ENCODE peak calls at places on chromosomes 12 and 14, in seven cellular contexts. One of them, this sample, is unnamed.
A peak's percentile ranks its signal among the peaks of the same experiment; 100 is the strongest.

GRCh38 chr12:60522684-60523083 is 926.9 kb downstream of the SLC16A7 start:
- DNase-seq in fibroblast of villous mesenchyme: no peak
- DNase-seq in brain microvascular endothelial cell: no peak
- DNase-seq in CD4-positive, alpha-beta T cell: no peak
- DNase-seq in fibroblast of lung: no peak
- DNase-seq in tibial nerve: no peak
- DNase-seq in lower lobe of right lung: no peak
- DNase-seq in this sample: no peak

GRCh38 chr12:80056845-80057244 is 42.5 kb upstream of the OTOGL start:
- DNase-seq in fibroblast of villous mesenchyme: no peak
- DNase-seq in brain microvascular endothelial cell: no peak
- DNase-seq in CD4-positive, alpha-beta T cell: no peak
- DNase-seq in fibroblast of lung: peak; percentile 79
- DNase-seq in tibial nerve: no peak
- DNase-seq in lower lobe of right lung: no peak
- DNase-seq in this sample: no peak

GRCh38 chr14:98894600-98894999 is 377.4 kb downstream of the BCL11B start:
- DNase-seq in fibroblast of villous mesenchyme: no peak
- DNase-seq in brain microvascular endothelial cell: no peak
- DNase-seq in CD4-positive, alpha-beta T cell: no peak
- DNase-seq in fibroblast of lung: no peak
- DNase-seq in tibial nerve: no peak
- DNase-seq in lower lobe of right lung: no peak
- DNase-seq in this sample: no peak

GRCh38 chr14:100900837-100901390 is 2.6 kb downstream of the RTL1 start:
- DNase-seq in fibroblast of villous mesenchyme: no peak
- DNase-seq in brain microvascular endothelial cell: no peak
- DNase-seq in CD4-positive, alpha-beta T cell: no peak
- DNase-seq in fibroblast of lung: peak; percentile 18
- DNase-seq in tibial nerve: no peak
- DNase-seq in lower lobe of right lung: peak; percentile 39
- DNase-seq in this sample: peak; percentile 80

GRCh38 chr12:4858385-4858784 is 51.3 kb upstream of the KCNA1 start:
- DNase-seq in fibroblast of villous mesenchyme: no peak
- DNase-seq in brain microvascular endothelial cell: no peak
- DNase-seq in CD4-positive, alpha-beta T cell: no peak
- DNase-seq in fibroblast of lung: no peak
- DNase-seq in tibial nerve: no peak
- DNase-seq in lower lobe of right lung: no peak
- DNase-seq in this sample: peak; percentile 59

GRCh38 chr14:71586131-71586893 is 345.9 kb upstream of the RGS6 start:
- DNase-seq in fibroblast of villous mesenchyme: peak; percentile 65
- DNase-seq in brain microvascular endothelial cell: no peak
- DNase-seq in CD4-positive, alpha-beta T cell: no peak
- DNase-seq in fibroblast of lung: peak; percentile 68
- DNase-seq in tibial nerve: no peak
- DNase-seq in lower lobe of right lung: no peak
- DNase-seq in this sample: no peak

GRCh38 chr12:60819794-60820193 is 1224.0 kb downstream of the SLC16A7 start:
- DNase-seq in fibroblast of villous mesenchyme: no peak
- DNase-seq in brain microvascular endothelial cell: no peak
- DNase-seq in CD4-positive, alpha-beta T cell: no peak
- DNase-seq in fibroblast of lung: no peak
- DNase-seq in tibial nerve: no peak
- DNase-seq in lower lobe of right lung: no peak
- DNase-seq in this sample: no peak

GRCh38 chr14:69547701-69548348 is 26.8 kb downstream of the CCDC177 start:
- DNase-seq in fibroblast of villous mesenchyme: no peak
- DNase-seq in brain microvascular endothelial cell: peak; percentile 14
- DNase-seq in CD4-positive, alpha-beta T cell: no peak
- DNase-seq in fibroblast of lung: peak; percentile 53
- DNase-seq in tibial nerve: no peak
- DNase-seq in lower lobe of right lung: no peak
- DNase-seq in this sample: peak; percentile 86

GRCh38 chr12:88400302-88400701 is 180.0 kb downstream of the KITLG start:
- DNase-seq in fibroblast of villous mesenchyme: no peak
- DNase-seq in brain microvascular endothelial cell: no peak
- DNase-seq in CD4-positive, alpha-beta T cell: no peak
- DNase-seq in fibroblast of lung: no peak
- DNase-seq in tibial nerve: no peak
- DNase-seq in lower lobe of right lung: no peak
- DNase-seq in this sample: no peak

GRCh38 chr12:25979059-25979458 is 20.6 kb downstream of the RASSF8 start:
- DNase-seq in fibroblast of villous mesenchyme: no peak
- DNase-seq in brain microvascular endothelial cell: no peak
- DNase-seq in CD4-positive, alpha-beta T cell: no peak
- DNase-seq in fibroblast of lung: no peak
- DNase-seq in tibial nerve: no peak
- DNase-seq in lower lobe of right lung: no peak
- DNase-seq in this sample: no peak

GRCh38 chr12:95848575-95849388 is 10.0 kb upstream of the SNRPF start:
- DNase-seq in fibroblast of villous mesenchyme: peak; percentile 22
- DNase-seq in brain microvascular endothelial cell: peak; percentile 39
- DNase-seq in CD4-positive, alpha-beta T cell: no peak
- DNase-seq in fibroblast of lung: peak; percentile 29
- DNase-seq in tibial nerve: no peak
- DNase-seq in lower lobe of right lung: no peak
- DNase-seq in this sample: no peak

GRCh38 chr14:61229475-61229888 is 51.7 kb downstream of the TMEM30B start:
- DNase-seq in fibroblast of villous mesenchyme: no peak
- DNase-seq in brain microvascular endothelial cell: no peak
- DNase-seq in CD4-positive, alpha-beta T cell: no peak
- DNase-seq in fibroblast of lung: no peak
- DNase-seq in tibial nerve: no peak
- DNase-seq in lower lobe of right lung: no peak
- DNase-seq in this sample: no peak

GRCh38 chr12:113649256-113649830 is 177.7 kb upstream of the LHX5 start:
- DNase-seq in fibroblast of villous mesenchyme: no peak
- DNase-seq in brain microvascular endothelial cell: no peak
- DNase-seq in CD4-positive, alpha-beta T cell: no peak
- DNase-seq in fibroblast of lung: no peak
- DNase-seq in tibial nerve: no peak
- DNase-seq in lower lobe of right lung: no peak
- DNase-seq in this sample: no peak

GRCh38 chr12:95626854-95627253 is 75.6 kb upstream of the USP44 start:
- DNase-seq in fibroblast of villous mesenchyme: no peak
- DNase-seq in brain microvascular endothelial cell: no peak
- DNase-seq in CD4-positive, alpha-beta T cell: no peak
- DNase-seq in fibroblast of lung: no peak
- DNase-seq in tibial nerve: no peak
- DNase-seq in lower lobe of right lung: no peak
- DNase-seq in this sample: no peak

GRCh38 chr12:124681779-124682391 is 114.5 kb upstream of the NCOR2 start:
- DNase-seq in fibroblast of villous mesenchyme: peak; percentile 81
- DNase-seq in brain microvascular endothelial cell: peak; percentile 55
- DNase-seq in CD4-positive, alpha-beta T cell: no peak
- DNase-seq in fibroblast of lung: peak; percentile 84
- DNase-seq in tibial nerve: peak; percentile 79
- DNase-seq in lower lobe of right lung: no peak
- DNase-seq in this sample: peak; percentile 67

GRCh38 chr12:48997719-48998496 is 1.3 kb downstream of the DDN start:
- DNase-seq in fibroblast of villous mesenchyme: no peak
- DNase-seq in brain microvascular endothelial cell: no peak
- DNase-seq in CD4-positive, alpha-beta T cell: no peak
- DNase-seq in fibroblast of lung: no peak
- DNase-seq in tibial nerve: no peak
- DNase-seq in lower lobe of right lung: no peak
- DNase-seq in this sample: peak; percentile 50

GRCh38 chr14:65827520-65827919 is 415.0 kb downstream of the FUT8 start:
- DNase-seq in fibroblast of villous mesenchyme: no peak
- DNase-seq in brain microvascular endothelial cell: no peak
- DNase-seq in CD4-positive, alpha-beta T cell: no peak
- DNase-seq in fibroblast of lung: no peak
- DNase-seq in tibial nerve: no peak
- DNase-seq in lower lobe of right lung: no peak
- DNase-seq in this sample: no peak

GRCh38 chr12:52615208-52615868 is 3.0 kb downstream of the KRT73 start:
- DNase-seq in fibroblast of villous mesenchyme: no peak
- DNase-seq in brain microvascular endothelial cell: no peak
- DNase-seq in CD4-positive, alpha-beta T cell: no peak
- DNase-seq in fibroblast of lung: peak; percentile 27
- DNase-seq in tibial nerve: no peak
- DNase-seq in lower lobe of right lung: no peak
- DNase-seq in this sample: no peak

DNA sequence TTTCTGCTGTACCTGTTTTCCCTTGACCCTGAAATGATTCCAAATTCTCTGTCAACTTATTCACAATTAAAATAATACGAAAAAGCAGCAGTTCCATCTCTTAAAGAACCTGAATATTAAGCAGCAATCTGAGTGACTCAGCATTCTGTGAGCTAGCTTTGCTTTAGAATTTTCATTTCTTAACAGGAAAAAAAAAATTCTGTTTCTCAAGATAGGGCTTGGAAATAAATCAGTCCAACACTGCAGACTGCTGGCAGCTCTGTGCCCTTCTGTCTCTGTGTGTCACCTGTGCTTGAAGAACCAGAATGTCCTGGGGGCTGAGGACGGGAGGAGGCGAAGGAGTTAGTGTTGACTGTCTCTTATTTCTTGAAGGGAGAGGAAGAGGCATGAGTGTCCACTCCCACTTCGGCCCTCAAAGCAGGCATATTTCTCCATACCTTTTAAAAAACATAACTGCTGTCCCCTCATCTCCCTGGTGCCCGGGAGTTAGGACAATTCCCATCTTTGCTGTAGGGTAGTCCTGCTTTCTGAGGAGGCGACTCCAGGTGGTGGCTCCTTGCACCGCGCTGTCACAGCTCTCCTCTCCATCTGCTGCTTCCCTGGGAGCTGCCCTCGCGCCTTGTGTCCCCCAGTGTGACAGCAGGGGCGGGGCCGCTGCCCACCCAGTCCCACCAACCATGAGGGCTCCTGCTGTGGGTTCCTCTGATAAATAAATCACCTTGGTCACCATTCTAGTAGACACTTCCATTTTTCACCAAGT is 203.1 kb downstream of the CALM1 start:
- DNase-seq in fibroblast of villous mesenchyme: no peak
- DNase-seq in brain microvascular endothelial cell: no peak
- DNase-seq in CD4-positive, alpha-beta T cell: no peak
- DNase-seq in fibroblast of lung: peak; percentile 42
- DNase-seq in tibial nerve: no peak
- DNase-seq in lower lobe of right lung: no peak
- DNase-seq in this sample: peak; percentile 58
- TF ChIP-seq CTCF in fibroblast of villous mesenchyme: no peak
- TF ChIP-seq CTCF in brain microvascular endothelial cell: peak; percentile 29
- TF ChIP-seq CTCF in CD4-positive, alpha-beta T cell: no peak
- TF ChIP-seq CTCF in fibroblast of lung: no peak
- TF ChIP-seq CTCF in tibial nerve: no peak
- TF ChIP-seq CTCF in lower lobe of right lung: no peak
- TF ChIP-seq CTCF in this sample: no peak

GRCh38 chr14:77027538-77028383 is 747 bp downstream of the IRF2BPL start:
- DNase-seq in fibroblast of villous mesenchyme: peak; percentile 75
- DNase-seq in brain microvascular endothelial cell: peak; percentile 65
- DNase-seq in CD4-positive, alpha-beta T cell: peak; percentile 66
- DNase-seq in fibroblast of lung: peak; percentile 82
- DNase-seq in tibial nerve: no peak
- DNase-seq in lower lobe of right lung: peak; percentile 84
- DNase-seq in this sample: peak; percentile 60
- TF ChIP-seq CTCF in fibroblast of villous mesenchyme: no peak
- TF ChIP-seq CTCF in brain microvascular endothelial cell: no peak
- TF ChIP-seq CTCF in CD4-positive, alpha-beta T cell: no peak
- TF ChIP-seq CTCF in fibroblast of lung: no peak
- TF ChIP-seq CTCF in tibial nerve: no peak
- TF ChIP-seq CTCF in lower lobe of right lung: peak; percentile 8
- TF ChIP-seq CTCF in this sample: no peak

GRCh38 chr14:23361320-23361719 is 3.7 kb downstream of the EFS start:
- DNase-seq in fibroblast of villous mesenchyme: peak; percentile 29
- DNase-seq in brain microvascular endothelial cell: peak; percentile 35
- DNase-seq in CD4-positive, alpha-beta T cell: no peak
- DNase-seq in fibroblast of lung: peak; percentile 63
- DNase-seq in tibial nerve: no peak
- DNase-seq in lower lobe of right lung: no peak
- DNase-seq in this sample: no peak

GRCh38 chr14:23360496-23360895 is 4.5 kb downstream of the EFS start:
- DNase-seq in fibroblast of villous mesenchyme: no peak
- DNase-seq in brain microvascular endothelial cell: no peak
- DNase-seq in CD4-positive, alpha-beta T cell: no peak
- DNase-seq in fibroblast of lung: no peak
- DNase-seq in tibial nerve: no peak
- DNase-seq in lower lobe of right lung: no peak
- DNase-seq in this sample: no peak

GRCh38 chr14:23364164-23364571 is 804 bp downstream of the EFS start:
- DNase-seq in fibroblast of villous mesenchyme: peak; percentile 19
- DNase-seq in brain microvascular endothelial cell: no peak
- DNase-seq in CD4-positive, alpha-beta T cell: no peak
- DNase-seq in fibroblast of lung: peak; percentile 12
- DNase-seq in tibial nerve: peak; percentile 36
- DNase-seq in lower lobe of right lung: no peak
- DNase-seq in this sample: peak; percentile 77

GRCh38 chr14:23361763-23362162 is 3.2 kb downstream of the EFS start:
- DNase-seq in fibroblast of villous mesenchyme: no peak
- DNase-seq in brain microvascular endothelial cell: no peak
- DNase-seq in CD4-positive, alpha-beta T cell: no peak
- DNase-seq in fibroblast of lung: no peak
- DNase-seq in tibial nerve: no peak
- DNase-seq in lower lobe of right lung: no peak
- DNase-seq in this sample: no peak

DNA sequence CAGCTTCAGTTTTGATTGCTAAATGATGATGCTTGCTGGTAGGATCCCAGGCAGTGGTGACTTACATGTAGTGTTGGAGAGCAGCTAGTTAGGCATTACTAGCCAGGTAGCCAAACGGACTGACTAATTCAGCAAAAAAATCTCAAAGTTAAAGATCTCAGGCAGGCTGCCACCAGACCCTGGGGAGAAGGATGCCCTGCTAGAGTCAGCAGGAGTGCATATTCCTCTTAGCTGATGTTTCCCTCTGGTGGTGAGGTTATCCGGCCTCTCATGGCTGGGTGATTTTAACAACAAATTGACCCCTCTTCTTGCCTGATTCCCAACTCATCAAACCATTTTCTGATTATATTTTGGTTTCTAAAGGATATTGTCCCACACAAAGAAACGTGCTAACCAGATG is 2.8 kb downstream of the EFS start:
- DNase-seq in fibroblast of villous mesenchyme: peak; percentile 11
- DNase-seq in brain microvascular endothelial cell: no peak
- DNase-seq in CD4-positive, alpha-beta T cell: no peak
- DNase-seq in fibroblast of lung: peak; percentile 34
- DNase-seq in tibial nerve: no peak
- DNase-seq in lower lobe of right lung: no peak
- DNase-seq in this sample: peak; percentile 46
- TF ChIP-seq CTCF in fibroblast of villous mesenchyme: peak; percentile 17
- TF ChIP-seq CTCF in brain microvascular endothelial cell: peak; percentile 51
- TF ChIP-seq CTCF in CD4-positive, alpha-beta T cell: no peak
- TF ChIP-seq CTCF in fibroblast of lung: peak; percentile 32
- TF ChIP-seq CTCF in tibial nerve: peak; percentile 30
- TF ChIP-seq CTCF in lower lobe of right lung: no peak
- TF ChIP-seq CTCF in this sample: no peak

DNA sequence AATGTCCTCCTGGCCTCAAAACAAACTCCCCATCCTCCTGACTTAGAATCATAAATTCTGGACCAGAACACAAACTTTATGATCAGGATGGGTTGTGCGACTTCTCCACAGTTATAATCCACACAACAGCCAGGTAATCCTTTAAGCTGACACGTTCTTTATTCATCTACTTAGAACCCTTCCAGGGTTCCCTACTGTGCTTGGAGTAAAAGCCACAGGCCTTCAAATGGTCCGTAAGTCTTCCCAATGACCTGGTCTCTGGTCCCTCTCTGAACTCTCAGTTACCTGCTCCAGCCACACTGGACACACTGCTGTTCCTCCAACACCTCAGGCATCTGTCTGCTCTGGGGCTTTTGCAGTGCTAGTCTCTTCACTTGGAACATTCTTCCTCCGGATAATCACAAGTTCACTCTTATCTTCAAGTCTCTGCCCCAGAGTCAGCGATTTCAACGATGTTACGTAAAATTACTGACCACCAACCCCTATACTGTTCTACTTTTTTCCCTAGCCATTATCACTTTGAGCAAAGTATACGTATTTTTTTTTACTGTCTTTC is 1.7 kb upstream of the RNASE7 start:
- DNase-seq in fibroblast of villous mesenchyme: no peak
- DNase-seq in brain microvascular endothelial cell: no peak
- DNase-seq in CD4-positive, alpha-beta T cell: no peak
- DNase-seq in fibroblast of lung: no peak
- DNase-seq in tibial nerve: no peak
- DNase-seq in lower lobe of right lung: no peak
- DNase-seq in this sample: no peak
- TF ChIP-seq CTCF in fibroblast of villous mesenchyme: no peak
- TF ChIP-seq CTCF in brain microvascular endothelial cell: no peak
- TF ChIP-seq CTCF in CD4-positive, alpha-beta T cell: no peak
- TF ChIP-seq CTCF in fibroblast of lung: no peak
- TF ChIP-seq CTCF in tibial nerve: no peak
- TF ChIP-seq CTCF in lower lobe of right lung: no peak
- TF ChIP-seq CTCF in this sample: no peak

This sample was measured in glutamatergic neuron.